ENCODE peak calls at places on chromosomes 1 and 21, in four cellular contexts. G is AG04450, Y is PC-3, O is aorta. X is an unnamed sample.

GRCh38 chr1:8006037-8006963 is 19.8 kb downstream of the ERRFI1 start:
- DNase-seq in G (no peak), Y (peak), O (no peak), X (no peak)

GRCh38 chr1:41920658-41921057 is 1.9 kb upstream of the HIVEP3 start:
- DNase-seq in G (no peak), Y (peak), O (no peak), X (no peak)

GRCh38 chr1:51218570-51218969 is 17.5 kb upstream of the RNF11 start:
- DNase-seq in G (no peak), Y (no peak), O (no peak), X (no peak)

GRCh38 chr1:171716620-171717019 is 25.2 kb downstream of the VAMP4 start:
- DNase-seq in G (no peak), Y (peak), O (no peak), X (no peak)

GRCh38 chr1:16986596-16987361 is 6.4 kb upstream of the MFAP2 start:
- DNase-seq in G (no peak), Y (no peak), O (no peak), X (peak)

GRCh38 chr1:32991819-32992488 is 27.3 kb upstream of the RNF19B start:
- DNase-seq in G (no peak), Y (no peak), O (no peak), X (no peak)

GRCh38 chr1:26360807-26361604 is 7.1 kb upstream of the CRYBG2 start:
- DNase-seq in G (no peak), Y (no peak), O (no peak), X (no peak)

GRCh38 chr21:45011426-45011825 is 63.0 kb upstream of the ADARB1 start:
- DNase-seq in G (no peak), Y (no peak), O (peak), X (peak)

GRCh38 chr1:109773203-109773899 is 9.6 kb upstream of the EPS8L3 start:
- DNase-seq in G (peak), Y (peak), O (peak), X (peak)

GRCh38 chr21:44708213-44708865 is 3.0 kb downstream of the TSPEAR start:
- DNase-seq in G (no peak), Y (no peak), O (peak), X (peak)

GRCh38 chr1:67850151-67850551 is 16.9 kb upstream of the GNG12 start:
- DNase-seq in G (no peak), Y (peak), O (no peak), X (no peak)

GRCh38 chr1:112901387-112901786 is 54.6 kb downstream of the SLC16A1 start:
- DNase-seq in G (no peak), Y (no peak), O (no peak), X (no peak)

GRCh38 chr21:46500224-46500861 is 41.7 kb downstream of the DIP2A start:
- DNase-seq in G (no peak), Y (peak), O (no peak), X (no peak)

GRCh38 chr1:247639381-247639981 is 34.1 kb downstream of the OR2G3 start:
- DNase-seq in G (no peak), Y (peak), O (peak), X (no peak)

GRCh38 chr1:3403011-3403345 is 51.5 kb upstream of the ARHGEF16 start:
- DNase-seq in G (no peak), Y (no peak), O (no peak), X (no peak)
- H3K27ac ChIP-seq in G (no peak), Y (no peak), O (no peak), X (no peak)

DNA sequence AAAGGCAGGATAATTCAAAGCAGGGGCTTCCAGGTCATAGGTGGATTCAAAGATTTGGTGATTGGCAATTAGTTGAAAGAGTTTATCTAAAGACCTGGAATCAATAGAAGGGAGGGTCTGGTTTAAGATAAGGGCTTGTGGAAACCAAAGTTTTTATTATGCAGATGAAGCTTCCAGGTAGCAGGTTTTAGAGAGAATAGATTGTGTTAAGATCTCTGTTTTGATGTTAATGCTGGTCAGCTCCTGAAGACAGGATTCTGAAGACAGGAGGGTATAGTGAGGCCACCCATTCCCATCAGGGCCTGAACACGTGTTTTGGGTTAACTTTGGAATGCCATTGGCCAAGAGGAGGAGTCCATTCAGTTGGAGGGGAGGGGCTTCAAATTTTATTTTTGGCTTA is 6.1 kb upstream of the PTBP2 start:
- DNase-seq in G (no peak), Y (no peak), O (no peak), X (no peak)
- H3K4me3 ChIP-seq in G (no peak), Y (no peak), O (no peak), X (no peak)

DNA sequence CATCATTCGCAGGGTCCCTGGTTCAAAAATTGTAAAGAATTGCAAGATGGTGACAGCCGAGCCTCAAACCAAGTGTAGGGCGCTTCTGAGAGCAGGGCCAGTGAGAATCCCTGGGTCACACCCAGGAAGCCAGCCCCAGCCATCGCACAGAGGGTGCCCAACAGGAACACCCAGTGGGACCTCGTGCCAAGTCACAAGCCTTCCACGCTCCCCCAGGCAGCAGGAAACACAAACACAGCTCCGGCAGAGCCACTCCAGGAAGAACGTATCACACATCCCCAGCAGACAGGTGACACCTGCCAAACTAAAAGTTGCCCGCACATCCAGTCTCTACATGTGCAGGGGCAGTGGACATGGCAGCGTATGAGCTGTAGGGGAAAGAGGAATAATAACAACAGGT is 20.2 kb downstream of the DHRS3 start:
- DNase-seq in G (no peak), Y (peak), O (no peak), X (no peak)
- H3K27ac ChIP-seq in G (no peak), Y (peak), O (no peak), X (no peak)

DNA sequence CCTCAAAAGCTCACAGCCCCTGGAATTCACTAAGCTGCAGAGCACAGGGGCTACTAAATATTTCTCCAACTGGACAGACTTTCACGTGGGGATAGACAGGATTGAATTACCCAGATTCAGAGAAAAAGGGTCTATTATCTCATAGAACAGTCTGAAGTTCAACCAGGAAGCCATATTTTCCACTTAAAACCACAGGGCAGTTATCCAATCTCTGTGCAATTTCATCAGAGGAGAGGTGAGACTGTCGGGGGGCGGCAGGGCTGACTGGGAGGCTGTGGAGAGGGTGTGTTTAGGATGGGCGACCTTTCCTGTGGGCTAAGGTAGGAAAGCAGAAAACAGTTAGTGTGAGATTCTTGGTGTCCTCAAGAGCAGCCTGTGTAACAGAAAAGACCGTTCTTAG is 124.5 kb downstream of the RIPK4 start:
- DNase-seq in G (no peak), Y (peak), O (no peak), X (no peak)
- H3K4me3 ChIP-seq in G (no peak), Y (peak), O (no peak), X (no peak)

DNA sequence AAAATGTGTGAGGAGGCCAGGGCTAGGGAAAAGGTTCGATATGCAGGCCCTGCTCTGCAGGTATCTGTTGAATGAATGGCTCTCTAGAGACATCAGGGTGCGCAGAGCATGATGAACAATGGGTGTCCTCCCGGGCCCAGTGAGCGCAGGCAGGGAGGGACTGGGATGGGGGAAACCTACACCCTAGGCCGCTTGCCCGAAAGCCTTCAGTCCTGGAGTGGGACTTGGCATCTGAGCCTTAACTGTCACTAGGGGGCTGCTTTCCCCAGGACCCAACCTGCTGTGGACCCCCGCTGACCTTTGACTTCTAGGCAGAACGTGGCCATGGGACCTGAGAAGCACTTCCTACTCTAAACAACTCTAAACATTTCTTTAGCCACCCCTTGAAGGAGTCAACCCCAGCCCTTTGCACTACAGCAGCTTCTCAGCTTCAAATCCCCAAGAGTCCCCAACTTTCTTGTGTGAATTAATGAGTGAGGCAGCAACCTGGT is 444 bp upstream of the MAP3K6 start:
- DNase-seq in G (no peak), Y (no peak), O (no peak), X (no peak)
- H3K27ac ChIP-seq in G (no peak), Y (peak), O (peak), X (peak)

DNA sequence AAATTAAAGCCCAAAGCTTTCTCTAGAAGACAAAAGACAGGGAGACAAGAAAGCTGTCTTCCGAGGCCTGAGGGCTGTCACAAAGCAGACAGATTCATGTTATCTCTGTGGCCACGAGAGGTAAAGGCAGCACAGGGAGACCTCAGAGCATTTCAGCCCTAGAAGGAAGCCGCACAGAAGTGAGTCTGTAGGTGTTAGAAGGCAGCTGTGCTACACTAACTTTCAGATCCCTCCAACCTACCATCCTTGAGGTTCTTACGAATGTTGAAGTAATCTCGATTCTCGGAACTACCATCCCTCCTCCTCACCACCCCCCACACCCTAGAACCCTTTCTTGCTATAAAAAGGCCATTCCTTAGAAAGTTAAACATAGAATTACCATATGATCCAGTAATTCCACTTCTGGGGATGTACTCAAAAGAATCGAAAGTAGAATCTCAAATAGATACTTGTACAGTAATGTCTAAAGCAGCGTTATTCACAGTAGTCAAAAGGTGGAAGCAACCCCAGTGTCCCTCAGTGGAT is 21.5 kb upstream of the LYST start:
- DNase-seq in G (no peak), Y (no peak), O (no peak), X (no peak)
- H3K4me3 ChIP-seq in G (no peak), Y (no peak), O (no peak), X (no peak)

GRCh38 chr1:232981161-232981560 is 30.8 kb downstream of the NTPCR start:
- DNase-seq in G (no peak), Y (no peak), O (no peak), X (no peak)

GRCh38 chr1:232979596-232979995 is 29.2 kb downstream of the NTPCR start:
- DNase-seq in G (no peak), Y (no peak), O (no peak), X (no peak)

GRCh38 chr1:232978827-232979226 is 28.4 kb downstream of the NTPCR start:
- DNase-seq in G (no peak), Y (no peak), O (no peak), X (no peak)

GRCh38 chr1:232980336-232980978 is 30.0 kb downstream of the NTPCR start:
- DNase-seq in G (no peak), Y (no peak), O (no peak), X (no peak)

GRCh38 chr1:232978091-232978634 is 27.8 kb downstream of the NTPCR start:
- DNase-seq in G (no peak), Y (no peak), O (no peak), X (no peak)
- H3K27ac ChIP-seq in G (peak), Y (no peak), O (no peak), X (no peak)

X was measured in RWPE2.